ENCODE peak calls at places on chromosomes 5 and 9, in five cellular contexts. One of them, this sample, is unnamed.
A peak's percentile ranks its signal among the peaks of the same experiment; 100 is the strongest.

GRCh38 chr5:44242791-44243190 is 146.4 kb downstream of the FGF10 start:
- DNase-seq in IMR-90: no peak
- DNase-seq in H9: no peak
- DNase-seq in trophoblast cell: no peak
- DNase-seq in neuronal stem cell: no peak
- DNase-seq in this sample: no peak

GRCh38 chr5:1445313-1445894 is at the start of gene SLC6A3:
- DNase-seq in IMR-90: no peak
- DNase-seq in H9: peak; percentile 91
- DNase-seq in trophoblast cell: no peak
- DNase-seq in neuronal stem cell: peak; percentile 67
- DNase-seq in this sample: no peak

GRCh38 chr5:3197699-3198098 is 397.9 kb upstream of the IRX1 start:
- DNase-seq in IMR-90: no peak
- DNase-seq in H9: peak; percentile 61
- DNase-seq in trophoblast cell: no peak
- DNase-seq in neuronal stem cell: peak; percentile 68
- DNase-seq in this sample: no peak

GRCh38 chr9:110555551-110555950 is 24.0 kb downstream of the SVEP1 start:
- DNase-seq in IMR-90: no peak
- DNase-seq in H9: no peak
- DNase-seq in trophoblast cell: no peak
- DNase-seq in neuronal stem cell: no peak
- DNase-seq in this sample: no peak

GRCh38 chr9:95494416-95495371 is 22.1 kb downstream of the PTCH1 start:
- DNase-seq in IMR-90: no peak
- DNase-seq in H9: peak; percentile 88
- DNase-seq in trophoblast cell: peak; percentile 90
- DNase-seq in neuronal stem cell: no peak
- DNase-seq in this sample: peak; percentile 61

GRCh38 chr9:14313951-14314423 is at the start of gene NFIB:
- DNase-seq in IMR-90: peak; percentile 24
- DNase-seq in H9: peak; percentile 68
- DNase-seq in trophoblast cell: peak; percentile 22
- DNase-seq in neuronal stem cell: no peak
- DNase-seq in this sample: peak; percentile 46

GRCh38 chr9:86424246-86424891 is 70.2 kb upstream of the TUT7 start:
- DNase-seq in IMR-90: peak; percentile 53
- DNase-seq in H9: no peak
- DNase-seq in trophoblast cell: no peak
- DNase-seq in neuronal stem cell: no peak
- DNase-seq in this sample: no peak

GRCh38 chr9:6049798-6050197 is 34.4 kb upstream of the RANBP6 start:
- DNase-seq in IMR-90: no peak
- DNase-seq in H9: peak; percentile 60
- DNase-seq in trophoblast cell: peak; percentile 3
- DNase-seq in neuronal stem cell: no peak
- DNase-seq in this sample: no peak

GRCh38 chr5:77645995-77646639 is 7.6 kb upstream of the OTP start:
- DNase-seq in IMR-90: no peak
- DNase-seq in H9: no peak
- DNase-seq in trophoblast cell: no peak
- DNase-seq in neuronal stem cell: no peak
- DNase-seq in this sample: no peak

GRCh38 chr5:141992349-141992963 is 20.4 kb downstream of the GNPDA1 start:
- DNase-seq in IMR-90: peak; percentile 62
- DNase-seq in H9: no peak
- DNase-seq in trophoblast cell: peak; percentile 73
- DNase-seq in neuronal stem cell: peak; percentile 57
- DNase-seq in this sample: peak; percentile 67

GRCh38 chr5:89313804-89314588 is 431.0 kb upstream of the MEF2C start:
- DNase-seq in IMR-90: peak; percentile 96
- DNase-seq in H9: no peak
- DNase-seq in trophoblast cell: no peak
- DNase-seq in neuronal stem cell: no peak
- DNase-seq in this sample: peak; percentile 92

GRCh38 chr5:95613514-95613913 is 6.4 kb upstream of the GPR150 start:
- DNase-seq in IMR-90: no peak
- DNase-seq in H9: no peak
- DNase-seq in trophoblast cell: no peak
- DNase-seq in neuronal stem cell: no peak
- DNase-seq in this sample: no peak

GRCh38 chr9:35658894-35659220 is 765 bp downstream of the CCDC107 start:
- DNase-seq in IMR-90: peak; percentile 70
- DNase-seq in H9: no peak
- DNase-seq in trophoblast cell: peak; percentile 21
- DNase-seq in neuronal stem cell: no peak
- DNase-seq in this sample: peak; percentile 74

GRCh38 chr5:162068412-162068811 is 839 bp downstream of the GABRG2 start:
- DNase-seq in IMR-90: no peak
- DNase-seq in H9: peak; percentile 93
- DNase-seq in trophoblast cell: peak; percentile 44
- DNase-seq in neuronal stem cell: peak; percentile 90
- DNase-seq in this sample: peak; percentile 0

GRCh38 chr5:132003982-132004381 is 7.5 kb downstream of the ACSL6 start:
- DNase-seq in IMR-90: no peak
- DNase-seq in H9: no peak
- DNase-seq in trophoblast cell: no peak
- DNase-seq in neuronal stem cell: no peak
- DNase-seq in this sample: no peak

GRCh38 chr5:2149196-2149541 is 266.4 kb upstream of the IRX4 start:
- DNase-seq in IMR-90: no peak
- DNase-seq in H9: peak; percentile 71
- DNase-seq in trophoblast cell: no peak
- DNase-seq in neuronal stem cell: peak; percentile 17
- DNase-seq in this sample: peak; percentile 14

GRCh38 chr9:114968710-114969109 is 38.3 kb upstream of the TNFSF8 start:
- DNase-seq in IMR-90: peak; percentile 17
- DNase-seq in H9: no peak
- DNase-seq in trophoblast cell: no peak
- DNase-seq in neuronal stem cell: no peak
- DNase-seq in this sample: peak; percentile 59

GRCh38 chr5:159184236-159184635 is 25.1 kb downstream of the RNF145 start:
- DNase-seq in IMR-90: peak; percentile 60
- DNase-seq in H9: no peak
- DNase-seq in trophoblast cell: no peak
- DNase-seq in neuronal stem cell: no peak
- DNase-seq in this sample: peak; percentile 66

GRCh38 chr9:78030553-78031270 is 899 bp downstream of the GNAQ start:
- DNase-seq in IMR-90: peak; percentile 21
- DNase-seq in H9: peak; percentile 58
- DNase-seq in trophoblast cell: peak; percentile 33
- DNase-seq in neuronal stem cell: peak; percentile 61
- DNase-seq in this sample: peak; percentile 69

GRCh38 chr5:98794001-98794400 is 20.5 kb downstream of the RGMB start:
- DNase-seq in IMR-90: no peak
- DNase-seq in H9: no peak
- DNase-seq in trophoblast cell: no peak
- DNase-seq in neuronal stem cell: no peak
- DNase-seq in this sample: no peak

GRCh38 chr5:65100846-65101678 is 332.3 kb downstream of the CWC27 start:
- DNase-seq in IMR-90: peak; percentile 86
- DNase-seq in H9: peak; percentile 87
- DNase-seq in trophoblast cell: peak; percentile 43
- DNase-seq in neuronal stem cell: peak; percentile 31
- DNase-seq in this sample: peak; percentile 54

GRCh38 chr5:35442916-35443639 is 174.6 kb upstream of the SPEF2 start:
- DNase-seq in IMR-90: no peak
- DNase-seq in H9: no peak
- DNase-seq in trophoblast cell: no peak
- DNase-seq in neuronal stem cell: no peak
- DNase-seq in this sample: peak; percentile 49

GRCh38 chr9:82284758-82285157 is 296.2 kb downstream of the SPATA31D1 start:
- DNase-seq in IMR-90: peak; percentile 21
- DNase-seq in H9: no peak
- DNase-seq in trophoblast cell: no peak
- DNase-seq in neuronal stem cell: no peak
- DNase-seq in this sample: no peak

GRCh38 chr9:24090566-24090965 is 264.5 kb upstream of the ELAVL2 start:
- DNase-seq in IMR-90: no peak
- DNase-seq in H9: no peak
- DNase-seq in trophoblast cell: no peak
- DNase-seq in neuronal stem cell: no peak
- DNase-seq in this sample: no peak

GRCh38 chr5:134073404-134073803 is 41.1 kb upstream of the TCF7 start:
- DNase-seq in IMR-90: peak; percentile 12
- DNase-seq in H9: no peak
- DNase-seq in trophoblast cell: no peak
- DNase-seq in neuronal stem cell: no peak
- DNase-seq in this sample: no peak

GRCh38 chr5:11520241-11520929 is 383.9 kb downstream of the CTNND2 start:
- DNase-seq in IMR-90: no peak
- DNase-seq in H9: no peak
- DNase-seq in trophoblast cell: no peak
- DNase-seq in neuronal stem cell: no peak
- DNase-seq in this sample: no peak

GRCh38 chr5:155936520-155937406 is 390.2 kb upstream of the SGCD start:
- DNase-seq in IMR-90: no peak
- DNase-seq in H9: peak; percentile 26
- DNase-seq in trophoblast cell: no peak
- DNase-seq in neuronal stem cell: no peak
- DNase-seq in this sample: no peak

GRCh38 chr9:21711504-21711903 is 90.9 kb upstream of the MTAP start:
- DNase-seq in IMR-90: peak; percentile 54
- DNase-seq in H9: peak; percentile 30
- DNase-seq in trophoblast cell: no peak
- DNase-seq in neuronal stem cell: peak; percentile 63
- DNase-seq in this sample: no peak

GRCh38 chr5:131528682-131529081 is 106.3 kb downstream of the RAPGEF6 start:
- DNase-seq in IMR-90: no peak
- DNase-seq in H9: no peak
- DNase-seq in trophoblast cell: no peak
- DNase-seq in neuronal stem cell: no peak
- DNase-seq in this sample: no peak

GRCh38 chr5:140639093-140639821 is at the start of gene TMCO6:
- DNase-seq in IMR-90: peak; percentile 89
- DNase-seq in H9: peak; percentile 96
- DNase-seq in trophoblast cell: peak; percentile 97
- DNase-seq in neuronal stem cell: peak; percentile 85
- DNase-seq in this sample: peak; percentile 95
- H4K8ac ChIP-seq in IMR-90: peak within 1 kb of the TSS; percentile 84
- H4K8ac ChIP-seq in H9: no peak within 1 kb of the TSS
- H4K8ac ChIP-seq in trophoblast cell: peak within 1 kb of the TSS; percentile 90
- H4K8ac ChIP-seq in neuronal stem cell: peak within 1 kb of the TSS; percentile 19
- H4K8ac ChIP-seq in this sample: peak within 1 kb of the TSS; percentile 92

DNA sequence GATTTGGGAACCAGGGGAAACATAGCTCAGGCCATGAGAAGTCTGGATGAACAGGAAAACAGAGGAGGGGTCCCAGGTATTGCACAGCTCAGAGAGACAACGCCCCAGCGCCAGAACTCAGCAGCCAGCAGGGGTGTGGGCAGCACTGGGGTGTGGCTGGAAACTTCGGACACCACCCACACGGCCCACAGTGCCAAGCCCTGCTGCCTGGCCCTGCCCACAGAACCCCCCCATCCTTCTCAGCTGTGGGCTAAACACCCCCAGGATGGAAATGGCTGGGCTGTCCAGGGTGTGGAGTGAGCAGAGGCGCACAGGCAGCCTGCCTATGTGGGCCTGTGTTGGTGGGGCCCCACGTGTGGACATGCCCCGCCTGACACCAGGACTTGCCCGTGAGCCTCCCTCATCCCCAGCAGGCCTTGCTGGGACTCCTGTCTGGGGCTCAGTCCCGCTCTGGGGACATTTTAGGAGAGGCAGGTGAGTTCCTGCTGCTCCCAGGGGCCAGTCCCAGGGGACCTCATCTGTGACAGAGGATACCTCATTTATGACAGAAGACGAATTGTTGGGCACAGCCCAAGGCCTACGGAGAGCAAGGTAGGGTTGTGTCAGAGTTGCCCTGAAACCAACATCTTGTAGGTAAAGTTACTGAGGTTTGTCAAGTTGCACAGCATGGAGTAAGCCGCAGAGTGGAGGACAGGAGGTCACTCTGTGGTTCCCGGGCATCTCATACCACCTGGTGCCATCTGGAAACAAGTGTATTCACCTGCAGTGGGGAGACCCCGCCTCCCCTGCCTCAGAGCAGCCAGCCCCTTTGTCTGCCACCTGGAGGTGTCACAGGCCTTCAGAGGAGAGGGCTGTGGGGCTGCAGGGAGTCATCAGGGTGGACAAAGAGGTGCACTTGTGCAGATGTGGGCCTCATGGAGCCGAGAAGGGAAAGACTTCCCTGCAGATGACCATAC is 183.2 kb downstream of the AUH start:
- DNase-seq in IMR-90: no peak
- DNase-seq in H9: no peak
- DNase-seq in trophoblast cell: no peak
- DNase-seq in neuronal stem cell: no peak
- DNase-seq in this sample: no peak
- H4K8ac ChIP-seq in IMR-90: peak overlapping the region; percentile 91
- H4K8ac ChIP-seq in H9: no peak overlapping the region
- H4K8ac ChIP-seq in trophoblast cell: no peak overlapping the region
- H4K8ac ChIP-seq in neuronal stem cell: no peak overlapping the region
- H4K8ac ChIP-seq in this sample: peak overlapping the region; percentile 19

DNA sequence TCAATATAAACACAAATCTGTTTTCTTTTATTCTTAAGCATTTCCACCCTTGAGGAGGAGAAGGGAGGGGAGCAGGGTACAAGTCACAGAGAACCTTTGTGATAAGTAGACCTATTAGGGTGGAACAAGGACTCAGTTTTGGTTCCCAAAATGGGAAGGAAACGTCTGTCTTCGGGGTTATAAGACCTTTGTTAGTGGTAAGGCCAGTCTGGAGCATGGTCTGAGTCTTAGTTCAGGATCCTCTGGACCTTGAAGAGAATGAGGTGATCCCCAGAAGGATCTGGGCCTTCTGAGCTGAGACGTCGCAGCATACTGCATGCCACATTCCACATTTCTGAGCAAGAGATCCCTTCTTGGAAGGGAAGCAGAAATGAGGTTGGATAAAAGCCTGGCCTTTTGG is 37.2 kb downstream of the FAXDC2 start:
- DNase-seq in IMR-90: no peak
- DNase-seq in H9: no peak
- DNase-seq in trophoblast cell: no peak
- DNase-seq in neuronal stem cell: no peak
- DNase-seq in this sample: no peak
- H4K8ac ChIP-seq in IMR-90: no peak overlapping the region
- H4K8ac ChIP-seq in H9: no peak overlapping the region
- H4K8ac ChIP-seq in trophoblast cell: no peak overlapping the region
- H4K8ac ChIP-seq in neuronal stem cell: no peak overlapping the region
- H4K8ac ChIP-seq in this sample: no peak overlapping the region

GRCh38 chr9:92730897-92731296 is 33.7 kb downstream of the BICD2 start:
- DNase-seq in IMR-90: no peak
- DNase-seq in H9: peak; percentile 21
- DNase-seq in trophoblast cell: no peak
- DNase-seq in neuronal stem cell: no peak
- DNase-seq in this sample: no peak

GRCh38 chr9:92726971-92727715 is 37.5 kb downstream of the BICD2 start:
- DNase-seq in IMR-90: peak; percentile 56
- DNase-seq in H9: no peak
- DNase-seq in trophoblast cell: peak; percentile 28
- DNase-seq in neuronal stem cell: no peak
- DNase-seq in this sample: peak; percentile 73

GRCh38 chr9:92729735-92730155 is 34.9 kb downstream of the BICD2 start:
- DNase-seq in IMR-90: no peak
- DNase-seq in H9: peak; percentile 14
- DNase-seq in trophoblast cell: no peak
- DNase-seq in neuronal stem cell: no peak
- DNase-seq in this sample: no peak

GRCh38 chr9:92727716-92728700 is 36.6 kb downstream of the BICD2 start:
- DNase-seq in IMR-90: no peak
- DNase-seq in H9: no peak
- DNase-seq in trophoblast cell: no peak
- DNase-seq in neuronal stem cell: no peak
- DNase-seq in this sample: no peak

GRCh38 chr9:92728831-92729734 is 35.5 kb downstream of the BICD2 start:
- DNase-seq in IMR-90: peak; percentile 20
- DNase-seq in H9: peak; percentile 38
- DNase-seq in trophoblast cell: no peak
- DNase-seq in neuronal stem cell: no peak
- DNase-seq in this sample: peak; percentile 49
- H4K8ac ChIP-seq in IMR-90: no peak overlapping the region
- H4K8ac ChIP-seq in H9: no peak overlapping the region
- H4K8ac ChIP-seq in trophoblast cell: no peak overlapping the region
- H4K8ac ChIP-seq in neuronal stem cell: no peak overlapping the region
- H4K8ac ChIP-seq in this sample: peak overlapping the region; percentile 67

This sample was measured in mesenchymal stem cell.